ENCODE peak calls at places on chromosome 10, in eight cellular contexts. One of them, this sample, is unnamed.
A peak's percentile ranks its signal among the peaks of the same experiment; 100 is the strongest.

GRCh38 chr10:14904316-14904732 is 25.7 kb downstream of the SUV39H2 start:
- DNase-seq in aorta: no peak
- DNase-seq in mesendoderm: peak; percentile 46
- DNase-seq in fibroblast of lung: peak; percentile 42
- DNase-seq in CD4-positive, CD25-positive, alpha-beta regulatory T cell: no peak
- DNase-seq in IMR-90: peak; percentile 35
- DNase-seq in breast epithelium: no peak
- DNase-seq in AG04450: no peak
- DNase-seq in this sample: peak; percentile 22

GRCh38 chr10:8365935-8366911 is 311.7 kb downstream of the GATA3 start:
- DNase-seq in aorta: no peak
- DNase-seq in mesendoderm: peak; percentile 39
- DNase-seq in fibroblast of lung: peak; percentile 25
- DNase-seq in CD4-positive, CD25-positive, alpha-beta regulatory T cell: peak; percentile 11
- DNase-seq in IMR-90: peak; percentile 81
- DNase-seq in breast epithelium: no peak
- DNase-seq in AG04450: no peak
- DNase-seq in this sample: no peak

GRCh38 chr10:122468923-122469781 is 7.8 kb downstream of the HTRA1 start:
- DNase-seq in aorta: no peak
- DNase-seq in mesendoderm: no peak
- DNase-seq in fibroblast of lung: peak; percentile 97
- DNase-seq in CD4-positive, CD25-positive, alpha-beta regulatory T cell: no peak
- DNase-seq in IMR-90: peak; percentile 98
- DNase-seq in breast epithelium: no peak
- DNase-seq in AG04450: peak; percentile 83
- DNase-seq in this sample: peak; percentile 89

GRCh38 chr10:95314519-95314918 is 23.7 kb upstream of the PDLIM1 start:
- DNase-seq in aorta: no peak
- DNase-seq in mesendoderm: peak; percentile 70
- DNase-seq in fibroblast of lung: no peak
- DNase-seq in CD4-positive, CD25-positive, alpha-beta regulatory T cell: no peak
- DNase-seq in IMR-90: no peak
- DNase-seq in breast epithelium: no peak
- DNase-seq in AG04450: no peak
- DNase-seq in this sample: no peak

GRCh38 chr10:93281367-93281720 is 200.8 kb downstream of the MYOF start:
- DNase-seq in aorta: no peak
- DNase-seq in mesendoderm: no peak
- DNase-seq in fibroblast of lung: no peak
- DNase-seq in CD4-positive, CD25-positive, alpha-beta regulatory T cell: no peak
- DNase-seq in IMR-90: no peak
- DNase-seq in breast epithelium: no peak
- DNase-seq in AG04450: no peak
- DNase-seq in this sample: no peak

GRCh38 chr10:67119648-67120047 is 193.8 kb downstream of the LRRTM3 start:
- DNase-seq in aorta: no peak
- DNase-seq in mesendoderm: no peak
- DNase-seq in fibroblast of lung: no peak
- DNase-seq in CD4-positive, CD25-positive, alpha-beta regulatory T cell: no peak
- DNase-seq in IMR-90: no peak
- DNase-seq in breast epithelium: no peak
- DNase-seq in AG04450: no peak
- DNase-seq in this sample: peak; percentile 38

GRCh38 chr10:73644015-73644743 is 2.9 kb upstream of the MYOZ1 start:
- DNase-seq in aorta: peak; percentile 58
- DNase-seq in mesendoderm: peak; percentile 77
- DNase-seq in fibroblast of lung: peak; percentile 79
- DNase-seq in CD4-positive, CD25-positive, alpha-beta regulatory T cell: peak; percentile 38
- DNase-seq in IMR-90: peak; percentile 73
- DNase-seq in breast epithelium: peak; percentile 51
- DNase-seq in AG04450: no peak
- DNase-seq in this sample: peak; percentile 45

GRCh38 chr10:125021686-125022374 is 79.9 kb downstream of the ZRANB1 start:
- DNase-seq in aorta: peak; percentile 39
- DNase-seq in mesendoderm: no peak
- DNase-seq in fibroblast of lung: no peak
- DNase-seq in CD4-positive, CD25-positive, alpha-beta regulatory T cell: no peak
- DNase-seq in IMR-90: no peak
- DNase-seq in breast epithelium: no peak
- DNase-seq in AG04450: no peak
- DNase-seq in this sample: no peak

GRCh38 chr10:4256971-4257370 is 472.0 kb upstream of the KLF6 start:
- DNase-seq in aorta: no peak
- DNase-seq in mesendoderm: no peak
- DNase-seq in fibroblast of lung: no peak
- DNase-seq in CD4-positive, CD25-positive, alpha-beta regulatory T cell: no peak
- DNase-seq in IMR-90: no peak
- DNase-seq in breast epithelium: no peak
- DNase-seq in AG04450: no peak
- DNase-seq in this sample: no peak

GRCh38 chr10:70330671-70331070 is 46.9 kb upstream of the NPFFR1 start:
- DNase-seq in aorta: no peak
- DNase-seq in mesendoderm: no peak
- DNase-seq in fibroblast of lung: no peak
- DNase-seq in CD4-positive, CD25-positive, alpha-beta regulatory T cell: no peak
- DNase-seq in IMR-90: no peak
- DNase-seq in breast epithelium: no peak
- DNase-seq in AG04450: no peak
- DNase-seq in this sample: no peak

GRCh38 chr10:77983384-77984341 is 45.7 kb downstream of the POLR3A start:
- DNase-seq in aorta: no peak
- DNase-seq in mesendoderm: no peak
- DNase-seq in fibroblast of lung: peak; percentile 17
- DNase-seq in CD4-positive, CD25-positive, alpha-beta regulatory T cell: no peak
- DNase-seq in IMR-90: peak; percentile 68
- DNase-seq in breast epithelium: no peak
- DNase-seq in AG04450: peak; percentile 8
- DNase-seq in this sample: peak; percentile 18

GRCh38 chr10:13973742-13974141 is 357.0 kb downstream of the FRMD4A start:
- DNase-seq in aorta: no peak
- DNase-seq in mesendoderm: no peak
- DNase-seq in fibroblast of lung: peak; percentile 85
- DNase-seq in CD4-positive, CD25-positive, alpha-beta regulatory T cell: no peak
- DNase-seq in IMR-90: peak; percentile 89
- DNase-seq in breast epithelium: no peak
- DNase-seq in AG04450: no peak
- DNase-seq in this sample: peak; percentile 74

GRCh38 chr10:1513221-1513620 is 224.1 kb downstream of the ADARB2 start:
- DNase-seq in aorta: no peak
- DNase-seq in mesendoderm: no peak
- DNase-seq in fibroblast of lung: no peak
- DNase-seq in CD4-positive, CD25-positive, alpha-beta regulatory T cell: no peak
- DNase-seq in IMR-90: no peak
- DNase-seq in breast epithelium: no peak
- DNase-seq in AG04450: no peak
- DNase-seq in this sample: no peak

GRCh38 chr10:91552706-91553105 is 80.2 kb downstream of the PPP1R3C start:
- DNase-seq in aorta: no peak
- DNase-seq in mesendoderm: peak; percentile 37
- DNase-seq in fibroblast of lung: peak; percentile 41
- DNase-seq in CD4-positive, CD25-positive, alpha-beta regulatory T cell: no peak
- DNase-seq in IMR-90: peak; percentile 18
- DNase-seq in breast epithelium: no peak
- DNase-seq in AG04450: no peak
- DNase-seq in this sample: no peak

GRCh38 chr10:32409741-32410140 is 36.2 kb upstream of the CCDC7 start:
- DNase-seq in aorta: no peak
- DNase-seq in mesendoderm: no peak
- DNase-seq in fibroblast of lung: no peak
- DNase-seq in CD4-positive, CD25-positive, alpha-beta regulatory T cell: no peak
- DNase-seq in IMR-90: peak; percentile 7
- DNase-seq in breast epithelium: no peak
- DNase-seq in AG04450: no peak
- DNase-seq in this sample: no peak

GRCh38 chr10:26725837-26726727 is 28.6 kb downstream of the PDSS1 start:
- DNase-seq in aorta: peak; percentile 77
- DNase-seq in mesendoderm: peak; percentile 35
- DNase-seq in fibroblast of lung: peak; percentile 74
- DNase-seq in CD4-positive, CD25-positive, alpha-beta regulatory T cell: peak; percentile 27
- DNase-seq in IMR-90: peak; percentile 67
- DNase-seq in breast epithelium: peak; percentile 71
- DNase-seq in AG04450: peak; percentile 55
- DNase-seq in this sample: no peak

GRCh38 chr10:22022257-22023051 is 18.9 kb upstream of the DNAJC1 start:
- DNase-seq in aorta: no peak
- DNase-seq in mesendoderm: no peak
- DNase-seq in fibroblast of lung: peak; percentile 88
- DNase-seq in CD4-positive, CD25-positive, alpha-beta regulatory T cell: peak; percentile 34
- DNase-seq in IMR-90: no peak
- DNase-seq in breast epithelium: no peak
- DNase-seq in AG04450: no peak
- DNase-seq in this sample: no peak

GRCh38 chr10:96421995-96422394 is 63.2 kb upstream of the OPALIN start:
- DNase-seq in aorta: no peak
- DNase-seq in mesendoderm: no peak
- DNase-seq in fibroblast of lung: no peak
- DNase-seq in CD4-positive, CD25-positive, alpha-beta regulatory T cell: no peak
- DNase-seq in IMR-90: no peak
- DNase-seq in breast epithelium: no peak
- DNase-seq in AG04450: no peak
- DNase-seq in this sample: no peak

DNA sequence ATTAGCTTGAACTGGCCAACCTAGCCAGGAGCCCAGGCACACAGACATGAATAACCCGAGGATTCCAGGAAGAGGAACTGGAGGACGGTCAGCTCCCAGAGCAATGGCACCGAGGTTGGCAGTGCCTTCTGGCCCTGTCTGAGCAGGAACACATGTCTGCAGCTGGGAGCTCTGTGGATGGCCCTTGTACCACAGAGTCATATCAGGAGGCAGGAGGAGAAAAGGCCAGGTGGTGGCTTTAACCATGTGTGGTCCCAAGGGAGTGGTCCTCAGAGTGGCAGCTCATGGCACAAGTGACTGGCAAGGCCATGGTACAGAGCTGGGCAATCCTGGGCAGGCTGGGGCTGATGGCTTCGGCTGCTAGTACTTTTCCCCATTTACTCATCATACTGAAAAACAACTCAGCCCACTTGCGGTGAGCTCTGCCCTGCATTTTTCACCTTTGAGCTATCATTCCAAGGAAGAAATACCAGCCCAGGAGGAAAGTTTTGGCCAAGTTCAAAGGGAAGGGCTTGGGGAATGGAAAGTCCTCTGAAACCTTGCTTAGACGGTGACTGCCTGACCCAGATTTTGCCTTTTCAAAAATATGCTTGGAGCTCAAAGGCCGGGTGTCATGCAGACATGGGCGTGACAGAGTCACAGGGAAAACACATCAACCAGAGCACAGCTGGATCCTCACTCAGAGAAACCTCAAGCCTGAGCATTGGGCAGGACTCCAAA is 25.7 kb upstream of the LOXL4 start:
- DNase-seq in aorta: no peak
- DNase-seq in mesendoderm: no peak
- DNase-seq in fibroblast of lung: peak; percentile 16
- DNase-seq in CD4-positive, CD25-positive, alpha-beta regulatory T cell: no peak
- DNase-seq in IMR-90: no peak
- DNase-seq in breast epithelium: no peak
- DNase-seq in AG04450: no peak
- DNase-seq in this sample: no peak
- H3K4me3 ChIP-seq in aorta: no peak overlapping the region
- H3K4me3 ChIP-seq in mesendoderm: no peak overlapping the region
- H3K4me3 ChIP-seq in fibroblast of lung: no peak overlapping the region
- H3K4me3 ChIP-seq in CD4-positive, CD25-positive, alpha-beta regulatory T cell: no peak overlapping the region
- H3K4me3 ChIP-seq in IMR-90: no peak overlapping the region
- H3K4me3 ChIP-seq in breast epithelium: no peak overlapping the region
- H3K4me3 ChIP-seq in AG04450: no peak overlapping the region
- H3K4me3 ChIP-seq in this sample: no peak overlapping the region

GRCh38 chr10:5524721-5525531 is at the start of gene CALML3:
- DNase-seq in aorta: no peak
- DNase-seq in mesendoderm: no peak
- DNase-seq in fibroblast of lung: no peak
- DNase-seq in CD4-positive, CD25-positive, alpha-beta regulatory T cell: no peak
- DNase-seq in IMR-90: no peak
- DNase-seq in breast epithelium: peak; percentile 50
- DNase-seq in AG04450: no peak
- DNase-seq in this sample: no peak
- H3K27ac ChIP-seq in aorta: no peak within 1 kb of the TSS
- H3K27ac ChIP-seq in mesendoderm: no peak within 1 kb of the TSS
- H3K27ac ChIP-seq in fibroblast of lung: no peak within 1 kb of the TSS
- H3K27ac ChIP-seq in CD4-positive, CD25-positive, alpha-beta regulatory T cell: no peak within 1 kb of the TSS
- H3K27ac ChIP-seq in IMR-90: no peak within 1 kb of the TSS
- H3K27ac ChIP-seq in breast epithelium: peak within 1 kb of the TSS; percentile 86
- H3K27ac ChIP-seq in AG04450: no peak within 1 kb of the TSS
- H3K27ac ChIP-seq in this sample: no peak within 1 kb of the TSS

GRCh38 chr10:71999360-72000072 is 35.3 kb downstream of the CHST3 start:
- DNase-seq in aorta: peak; percentile 83
- DNase-seq in mesendoderm: peak; percentile 59
- DNase-seq in fibroblast of lung: peak; percentile 95
- DNase-seq in CD4-positive, CD25-positive, alpha-beta regulatory T cell: no peak
- DNase-seq in IMR-90: peak; percentile 73
- DNase-seq in breast epithelium: no peak
- DNase-seq in AG04450: no peak
- DNase-seq in this sample: peak; percentile 65
- H3K4me3 ChIP-seq in aorta: no peak overlapping the region
- H3K4me3 ChIP-seq in mesendoderm: no peak overlapping the region
- H3K4me3 ChIP-seq in fibroblast of lung: no peak overlapping the region
- H3K4me3 ChIP-seq in CD4-positive, CD25-positive, alpha-beta regulatory T cell: no peak overlapping the region
- H3K4me3 ChIP-seq in IMR-90: no peak overlapping the region
- H3K4me3 ChIP-seq in breast epithelium: no peak overlapping the region
- H3K4me3 ChIP-seq in AG04450: no peak overlapping the region
- H3K4me3 ChIP-seq in this sample: no peak overlapping the region

GRCh38 chr10:12251581-12251980 is 55.6 kb downstream of the CDC123 start:
- DNase-seq in aorta: no peak
- DNase-seq in mesendoderm: no peak
- DNase-seq in fibroblast of lung: no peak
- DNase-seq in CD4-positive, CD25-positive, alpha-beta regulatory T cell: no peak
- DNase-seq in IMR-90: no peak
- DNase-seq in breast epithelium: no peak
- DNase-seq in AG04450: no peak
- DNase-seq in this sample: no peak

GRCh38 chr10:12255048-12255447 is 59.1 kb downstream of the CDC123 start:
- DNase-seq in aorta: no peak
- DNase-seq in mesendoderm: no peak
- DNase-seq in fibroblast of lung: no peak
- DNase-seq in CD4-positive, CD25-positive, alpha-beta regulatory T cell: no peak
- DNase-seq in IMR-90: peak; percentile 9
- DNase-seq in breast epithelium: no peak
- DNase-seq in AG04450: no peak
- DNase-seq in this sample: no peak

GRCh38 chr10:12250181-12250580 is 54.2 kb downstream of the CDC123 start:
- DNase-seq in aorta: no peak
- DNase-seq in mesendoderm: no peak
- DNase-seq in fibroblast of lung: no peak
- DNase-seq in CD4-positive, CD25-positive, alpha-beta regulatory T cell: no peak
- DNase-seq in IMR-90: no peak
- DNase-seq in breast epithelium: no peak
- DNase-seq in AG04450: no peak
- DNase-seq in this sample: no peak

DNA sequence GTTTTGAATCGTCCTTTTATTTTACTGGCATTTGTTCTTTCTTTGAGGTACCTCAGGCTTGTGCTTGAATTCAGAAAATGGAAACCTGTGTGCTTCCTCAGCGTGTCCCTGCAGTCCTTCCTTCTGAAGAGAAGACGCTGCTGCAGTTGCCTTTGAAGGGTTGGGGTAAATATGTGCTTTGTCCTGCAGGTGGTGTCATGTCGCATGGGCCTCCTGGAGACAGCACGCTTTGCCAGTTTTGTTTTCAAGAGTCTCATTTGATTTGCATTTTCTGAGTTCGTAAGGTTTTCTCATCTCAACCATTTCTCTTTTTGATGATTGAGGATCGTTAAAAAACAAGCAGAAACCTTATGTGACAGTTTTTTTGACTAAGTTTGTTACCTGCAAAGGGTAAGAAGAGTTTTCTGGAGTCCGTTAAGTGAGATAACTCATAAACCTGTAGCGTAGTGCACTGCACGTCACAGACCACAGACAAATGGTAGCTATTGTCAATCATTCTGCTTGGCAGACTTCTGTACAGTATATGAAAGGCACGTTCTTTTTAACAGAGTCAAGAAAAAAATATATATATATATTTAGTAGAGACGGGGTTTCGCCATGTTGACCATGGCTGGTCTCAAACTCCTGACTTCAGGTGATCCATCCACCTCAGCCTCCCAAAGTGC is 57.0 kb downstream of the CDC123 start:
- DNase-seq in aorta: no peak
- DNase-seq in mesendoderm: peak; percentile 73
- DNase-seq in fibroblast of lung: peak; percentile 15
- DNase-seq in CD4-positive, CD25-positive, alpha-beta regulatory T cell: no peak
- DNase-seq in IMR-90: peak; percentile 34
- DNase-seq in breast epithelium: no peak
- DNase-seq in AG04450: no peak
- DNase-seq in this sample: peak; percentile 22
- H3K27ac ChIP-seq in aorta: no peak overlapping the region
- H3K27ac ChIP-seq in mesendoderm: no peak overlapping the region
- H3K27ac ChIP-seq in fibroblast of lung: no peak overlapping the region
- H3K27ac ChIP-seq in CD4-positive, CD25-positive, alpha-beta regulatory T cell: no peak overlapping the region
- H3K27ac ChIP-seq in IMR-90: no peak overlapping the region
- H3K27ac ChIP-seq in breast epithelium: no peak overlapping the region
- H3K27ac ChIP-seq in AG04450: no peak overlapping the region
- H3K27ac ChIP-seq in this sample: no peak overlapping the region